ENCODE peak calls at places on chromosomes 11 and 22, in five cellular contexts. B is SK-N-SH, P is esophagus muscularis mucosa, O is sigmoid colon, V is A549. K is an unnamed sample. For H3K9me3, the result is how much of the 10 kb centered on the place peaks cover.

GRCh38 chr11:45180888-45181594 is 34.6 kb downstream of the PRDM11 start:
- DNase-seq in B (peak), P (no peak), V (peak), O (peak), K (peak)

GRCh38 chr11:27717377-27717776 is 17.1 kb upstream of the BDNF start:
- DNase-seq in B (peak), O (no peak), P (no peak), V (peak), K (no peak)

GRCh38 chr11:74418509-74418895 is 20.3 kb upstream of the PGM2L1 start:
- DNase-seq in O (no peak), V (peak), P (no peak), B (no peak), K (no peak)

GRCh38 chr11:64649304-64649703 is 58.3 kb downstream of the SLC22A12 start:
- DNase-seq in B (peak), V (peak), O (no peak), P (no peak), K (no peak)

GRCh38 chr11:96194571-96194970 is 148.4 kb downstream of the MAML2 start:
- DNase-seq in B (no peak), V (no peak), O (no peak), P (no peak), K (no peak)

GRCh38 chr22:31173386-31174145 is 13.6 kb downstream of the RNF185 start:
- DNase-seq in P (no peak), O (no peak), B (no peak), V (peak), K (no peak)

GRCh38 chr11:74453373-74453975 is 13.9 kb downstream of the KCNE3 start:
- DNase-seq in V (peak), P (no peak), B (peak), O (peak), K (peak)

GRCh38 chr11:104819603-104820002 is 78.7 kb downstream of the CASP12 start:
- DNase-seq in O (no peak), V (no peak), P (no peak), B (no peak), K (no peak)

GRCh38 chr11:124877631-124878496 is 12.6 kb downstream of the ROBO3 start:
- DNase-seq in B (no peak), P (no peak), O (peak), V (no peak), K (no peak)

GRCh38 chr11:108199446-108200321 is 22.8 kb downstream of the NPAT start:
- DNase-seq in O (no peak), V (no peak), P (no peak), B (no peak), K (no peak)

GRCh38 chr22:16804882-16805281 is 20.3 kb downstream of the XKR3 start:
- DNase-seq in O (no peak), P (no peak), V (no peak), B (no peak), K (no peak)
- TF ChIP-seq EP300 in O (no peak), P (no peak), V (no peak), B (no peak), K (no peak)

GRCh38 chr22:47918276-47918928 is 1156.0 kb downstream of the TBC1D22A start:
- DNase-seq in B (no peak), O (no peak), V (no peak), P (peak), K (no peak)
- H3K9me3 ChIP-seq in B (under half), O (under half), V (under half), P (under half), K (under half)

GRCh38 chr22:38017272-38017920 is 33.0 kb upstream of the SOX10 start:
- DNase-seq in B (no peak), P (no peak), V (no peak), O (peak), K (peak)

GRCh38 chr22:38018938-38019827 is 34.8 kb upstream of the SOX10 start:
- DNase-seq in O (no peak), V (no peak), P (no peak), B (no peak), K (no peak)

GRCh38 chr22:38017939-38018885 is 33.9 kb upstream of the SOX10 start:
- DNase-seq in P (no peak), O (no peak), V (no peak), B (no peak), K (no peak)

GRCh38 chr22:38014083-38014482 is 29.7 kb upstream of the SOX10 start:
- DNase-seq in V (no peak), B (no peak), O (no peak), P (no peak), K (no peak)

GRCh38 chr22:38016182-38017078 is 32.1 kb upstream of the SOX10 start:
- DNase-seq in B (no peak), V (no peak), O (peak), P (no peak), K (peak)
- TF ChIP-seq EP300 in B (no peak), V (no peak), O (no peak), P (no peak), K (no peak)

GRCh38 chr11:70540196-70540595 is 141.9 kb downstream of the CTTN start:
- DNase-seq in O (no peak), V (no peak), P (no peak), B (no peak), K (no peak)
- H3K9me3 ChIP-seq in O (under half), V (under half), P (under half), B (under half), K (under half)

GRCh38 chr11:112226062-112226921 is at the start of gene PTS:
- DNase-seq in O (peak), V (peak), P (peak), B (peak), K (peak)
- TF ChIP-seq EP300 in O (no peak), V (no peak), P (no peak), B (no peak), K (no peak)

GRCh38 chr11:101031713-101032112 is 97.9 kb downstream of the PGR start:
- DNase-seq in V (no peak), P (no peak), B (no peak), O (no peak), K (no peak)

GRCh38 chr11:101035872-101036271 is 93.7 kb downstream of the PGR start:
- DNase-seq in P (no peak), B (no peak), V (no peak), O (no peak), K (no peak)

GRCh38 chr11:101034076-101034475 is 95.5 kb downstream of the PGR start:
- DNase-seq in B (no peak), P (no peak), V (no peak), O (peak), K (peak)

GRCh38 chr11:101030692-101031091 is 98.9 kb downstream of the PGR start:
- DNase-seq in B (no peak), P (no peak), O (no peak), V (no peak), K (no peak)

GRCh38 chr11:101030015-101030414 is 99.6 kb downstream of the PGR start:
- DNase-seq in V (no peak), P (no peak), B (no peak), O (no peak), K (no peak)
- H3K9me3 ChIP-seq in V (under half), P (under half), B (under half), O (under half), K (under half)

GRCh38 chr11:114078423-114078822 is 18.9 kb downstream of the ZBTB16 start:
- DNase-seq in B (no peak), V (no peak), P (no peak), O (peak), K (no peak)

GRCh38 chr11:114080769-114081168 is 21.3 kb downstream of the ZBTB16 start:
- DNase-seq in P (no peak), O (no peak), V (no peak), B (no peak), K (no peak)

GRCh38 chr11:114079406-114080072 is 20.0 kb downstream of the ZBTB16 start:
- DNase-seq in V (no peak), B (no peak), P (no peak), O (peak), K (no peak)

GRCh38 chr11:114081641-114082414 is 22.3 kb downstream of the ZBTB16 start:
- DNase-seq in V (no peak), O (peak), B (no peak), P (no peak), K (no peak)

GRCh38 chr11:114080219-114080618 is 20.7 kb downstream of the ZBTB16 start:
- DNase-seq in V (no peak), O (peak), B (no peak), P (no peak), K (no peak)
- TF ChIP-seq EP300 in V (no peak), O (peak), B (no peak), P (no peak), K (no peak)

DNA sequence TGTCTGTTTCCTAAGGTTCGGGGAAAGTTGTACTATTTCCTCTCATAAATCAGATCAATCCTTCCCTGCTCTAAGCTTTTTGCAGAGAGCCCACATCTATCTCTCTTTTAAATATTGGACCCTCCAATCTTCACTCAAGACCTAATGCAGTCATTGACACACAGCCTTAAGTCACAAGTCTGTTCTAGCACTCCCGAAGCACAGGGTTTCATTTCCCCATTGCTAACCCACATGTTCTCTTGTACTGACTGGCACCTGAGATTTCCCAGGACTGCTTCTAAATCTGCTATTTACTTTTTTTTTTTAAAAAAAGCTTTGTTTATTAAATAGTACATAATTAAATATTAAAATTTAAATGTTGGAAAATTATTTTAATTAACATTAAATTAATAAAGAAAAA is 674.7 kb downstream of the TBC1D22A start:
- DNase-seq in V (no peak), P (no peak), B (no peak), O (no peak), K (no peak)
- H3K9me3 ChIP-seq in V (under half), P (under half), B (under half), O (under half), K (under half)

DNA sequence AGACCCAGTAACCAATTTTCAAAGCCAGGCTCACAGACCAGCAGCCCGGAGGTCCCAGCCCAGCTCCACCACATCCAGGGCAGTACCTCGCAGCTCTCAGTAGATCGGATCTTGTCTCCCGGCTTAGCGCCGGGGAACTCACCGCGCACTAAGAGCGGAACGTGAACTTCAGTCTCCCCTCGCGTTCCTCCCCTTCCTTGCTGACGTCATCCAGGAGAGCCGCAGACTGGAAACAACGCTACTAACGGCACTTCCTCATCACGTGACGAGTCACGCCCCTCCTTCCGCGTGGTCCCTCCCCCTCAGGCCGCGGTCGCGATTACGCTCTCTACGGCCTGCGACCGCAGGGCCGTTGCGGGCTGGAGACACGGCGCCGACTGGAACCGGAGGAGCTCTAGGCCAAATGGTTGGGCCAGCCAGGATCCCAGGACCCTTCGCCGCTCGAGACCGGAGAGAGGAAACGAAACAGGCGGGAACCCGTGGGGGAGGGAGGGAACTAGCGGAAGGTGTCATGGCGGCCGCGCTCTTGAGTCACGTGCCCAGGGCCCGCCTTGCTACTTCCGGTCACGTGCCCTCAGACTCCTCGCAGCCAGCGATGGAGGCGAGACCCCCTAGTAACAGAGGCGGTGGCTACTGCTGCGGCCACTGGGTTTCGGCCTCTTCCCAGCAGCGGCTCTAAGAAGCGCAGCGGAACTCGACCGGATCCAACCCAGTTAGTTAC is at the start of the genes GTF2H1 and HPS5:
- DNase-seq in P (peak), V (peak), O (peak), B (peak), K (peak)
- TF ChIP-seq EP300 in P (peak), V (no peak), O (peak), B (no peak), K (peak)

K was measured in stomach.